ENCODE peak calls at places on chromosomes 5 and 9, in eight cellular contexts. One of them, this sample, is unnamed.

GRCh38 chr5:142984016-142984415 is 213.8 kb downstream of the ARHGAP26 start:
- DNase-seq in lung: no peak
- DNase-seq in endothelial cell of umbilical vein: no peak
- DNase-seq in endodermal cell: no peak
- DNase-seq in H9: no peak
- DNase-seq in neural progenitor cell: peak
- DNase-seq in spleen: no peak
- DNase-seq in A549: no peak
- DNase-seq in this sample: no peak

GRCh38 chr5:140391732-140392131 is 9.9 kb upstream of the ANKHD1 start:
- DNase-seq in lung: no peak
- DNase-seq in endothelial cell of umbilical vein: no peak
- DNase-seq in endodermal cell: no peak
- DNase-seq in H9: no peak
- DNase-seq in neural progenitor cell: no peak
- DNase-seq in spleen: no peak
- DNase-seq in A549: no peak
- DNase-seq in this sample: no peak

GRCh38 chr5:132176543-132176945 is 51.1 kb downstream of the P4HA2 start:
- DNase-seq in lung: no peak
- DNase-seq in endothelial cell of umbilical vein: no peak
- DNase-seq in endodermal cell: no peak
- DNase-seq in H9: peak
- DNase-seq in neural progenitor cell: peak
- DNase-seq in spleen: no peak
- DNase-seq in A549: no peak
- DNase-seq in this sample: no peak

GRCh38 chr5:116574682-116575634 is at the start of gene SEMA6A:
- DNase-seq in lung: peak
- DNase-seq in endothelial cell of umbilical vein: peak
- DNase-seq in endodermal cell: peak
- DNase-seq in H9: peak
- DNase-seq in neural progenitor cell: peak
- DNase-seq in spleen: peak
- DNase-seq in A549: peak
- DNase-seq in this sample: peak

GRCh38 chr5:446864-447263 is 3.9 kb downstream of the EXOC3 start:
- DNase-seq in lung: no peak
- DNase-seq in endothelial cell of umbilical vein: peak
- DNase-seq in endodermal cell: peak
- DNase-seq in H9: peak
- DNase-seq in neural progenitor cell: peak
- DNase-seq in spleen: peak
- DNase-seq in A549: peak
- DNase-seq in this sample: no peak

GRCh38 chr5:73531356-73531755 is 33.1 kb downstream of the BTF3 start:
- DNase-seq in lung: no peak
- DNase-seq in endothelial cell of umbilical vein: no peak
- DNase-seq in endodermal cell: no peak
- DNase-seq in H9: no peak
- DNase-seq in neural progenitor cell: no peak
- DNase-seq in spleen: no peak
- DNase-seq in A549: no peak
- DNase-seq in this sample: no peak

GRCh38 chr9:87527211-87527916 is 29.7 kb downstream of the DAPK1 start:
- DNase-seq in lung: no peak
- DNase-seq in endothelial cell of umbilical vein: no peak
- DNase-seq in endodermal cell: no peak
- DNase-seq in H9: no peak
- DNase-seq in neural progenitor cell: no peak
- DNase-seq in spleen: no peak
- DNase-seq in A549: no peak
- DNase-seq in this sample: no peak

GRCh38 chr5:53249529-53249928 is 140.0 kb upstream of the MOCS2 start:
- DNase-seq in lung: no peak
- DNase-seq in endothelial cell of umbilical vein: peak
- DNase-seq in endodermal cell: no peak
- DNase-seq in H9: no peak
- DNase-seq in neural progenitor cell: no peak
- DNase-seq in spleen: no peak
- DNase-seq in A549: peak
- DNase-seq in this sample: no peak

GRCh38 chr9:73039253-73039915 is 86.5 kb upstream of the ALDH1A1 start:
- DNase-seq in lung: no peak
- DNase-seq in endothelial cell of umbilical vein: peak
- DNase-seq in endodermal cell: no peak
- DNase-seq in H9: no peak
- DNase-seq in neural progenitor cell: no peak
- DNase-seq in spleen: no peak
- DNase-seq in A549: no peak
- DNase-seq in this sample: no peak

GRCh38 chr9:35599763-35600604 is 5.1 kb upstream of the TESK1 start:
- DNase-seq in lung: no peak
- DNase-seq in endothelial cell of umbilical vein: no peak
- DNase-seq in endodermal cell: peak
- DNase-seq in H9: peak
- DNase-seq in neural progenitor cell: peak
- DNase-seq in spleen: no peak
- DNase-seq in A549: no peak
- DNase-seq in this sample: no peak

GRCh38 chr5:108295588-108296368 is 86.1 kb downstream of the FBXL17 start:
- DNase-seq in lung: no peak
- DNase-seq in endothelial cell of umbilical vein: peak
- DNase-seq in endodermal cell: no peak
- DNase-seq in H9: no peak
- DNase-seq in neural progenitor cell: no peak
- DNase-seq in spleen: no peak
- DNase-seq in A549: no peak
- DNase-seq in this sample: no peak

GRCh38 chr5:107303163-107303562 is 367.6 kb downstream of the EFNA5 start:
- DNase-seq in lung: no peak
- DNase-seq in endothelial cell of umbilical vein: no peak
- DNase-seq in endodermal cell: no peak
- DNase-seq in H9: no peak
- DNase-seq in neural progenitor cell: no peak
- DNase-seq in spleen: no peak
- DNase-seq in A549: no peak
- DNase-seq in this sample: no peak

GRCh38 chr9:126375386-126375785 is 48.8 kb downstream of the MVB12B start:
- DNase-seq in lung: no peak
- DNase-seq in endothelial cell of umbilical vein: peak
- DNase-seq in endodermal cell: no peak
- DNase-seq in H9: no peak
- DNase-seq in neural progenitor cell: peak
- DNase-seq in spleen: no peak
- DNase-seq in A549: no peak
- DNase-seq in this sample: no peak

GRCh38 chr5:110347781-110348180 is 378.7 kb downstream of the TMEM232 start:
- DNase-seq in lung: no peak
- DNase-seq in endothelial cell of umbilical vein: no peak
- DNase-seq in endodermal cell: no peak
- DNase-seq in H9: no peak
- DNase-seq in neural progenitor cell: no peak
- DNase-seq in spleen: no peak
- DNase-seq in A549: no peak
- DNase-seq in this sample: no peak

GRCh38 chr5:117657591-117657990 is 1083.0 kb upstream of the SEMA6A start:
- DNase-seq in lung: no peak
- DNase-seq in endothelial cell of umbilical vein: no peak
- DNase-seq in endodermal cell: no peak
- DNase-seq in H9: no peak
- DNase-seq in neural progenitor cell: no peak
- DNase-seq in spleen: no peak
- DNase-seq in A549: no peak
- DNase-seq in this sample: no peak

GRCh38 chr5:10719965-10720364 is 41.1 kb downstream of the DAP start:
- DNase-seq in lung: no peak
- DNase-seq in endothelial cell of umbilical vein: peak
- DNase-seq in endodermal cell: no peak
- DNase-seq in H9: no peak
- DNase-seq in neural progenitor cell: no peak
- DNase-seq in spleen: no peak
- DNase-seq in A549: no peak
- DNase-seq in this sample: no peak

GRCh38 chr9:121655231-121655755 is 3.9 kb downstream of the DAB2IP start:
- DNase-seq in lung: no peak
- DNase-seq in endothelial cell of umbilical vein: no peak
- DNase-seq in endodermal cell: no peak
- DNase-seq in H9: no peak
- DNase-seq in neural progenitor cell: no peak
- DNase-seq in spleen: peak
- DNase-seq in A549: no peak
- DNase-seq in this sample: no peak

GRCh38 chr9:92655896-92656536 is 13.9 kb downstream of the IPPK start:
- DNase-seq in lung: no peak
- DNase-seq in endothelial cell of umbilical vein: no peak
- DNase-seq in endodermal cell: no peak
- DNase-seq in H9: no peak
- DNase-seq in neural progenitor cell: no peak
- DNase-seq in spleen: peak
- DNase-seq in A549: no peak
- DNase-seq in this sample: no peak

GRCh38 chr9:92656537-92656925 is 13.4 kb downstream of the IPPK start:
- DNase-seq in lung: no peak
- DNase-seq in endothelial cell of umbilical vein: no peak
- DNase-seq in endodermal cell: no peak
- DNase-seq in H9: no peak
- DNase-seq in neural progenitor cell: no peak
- DNase-seq in spleen: peak
- DNase-seq in A549: no peak
- DNase-seq in this sample: no peak

GRCh38 chr9:92654481-92655301 is 15.2 kb downstream of the IPPK start:
- DNase-seq in lung: no peak
- DNase-seq in endothelial cell of umbilical vein: no peak
- DNase-seq in endodermal cell: no peak
- DNase-seq in H9: no peak
- DNase-seq in neural progenitor cell: no peak
- DNase-seq in spleen: peak
- DNase-seq in A549: no peak
- DNase-seq in this sample: no peak

GRCh38 chr9:92657296-92658094 is 12.4 kb downstream of the IPPK start:
- DNase-seq in lung: no peak
- DNase-seq in endothelial cell of umbilical vein: no peak
- DNase-seq in endodermal cell: peak
- DNase-seq in H9: no peak
- DNase-seq in neural progenitor cell: no peak
- DNase-seq in spleen: peak
- DNase-seq in A549: peak
- DNase-seq in this sample: no peak

GRCh38 chr9:92655366-92655765 is 14.6 kb downstream of the IPPK start:
- DNase-seq in lung: no peak
- DNase-seq in endothelial cell of umbilical vein: no peak
- DNase-seq in endodermal cell: no peak
- DNase-seq in H9: no peak
- DNase-seq in neural progenitor cell: no peak
- DNase-seq in spleen: no peak
- DNase-seq in A549: no peak
- DNase-seq in this sample: no peak
- H3K27ac ChIP-seq in lung: no peak
- H3K27ac ChIP-seq in endothelial cell of umbilical vein: no peak
- H3K27ac ChIP-seq in endodermal cell: no peak
- H3K27ac ChIP-seq in H9: no peak
- H3K27ac ChIP-seq in neural progenitor cell: no peak
- H3K27ac ChIP-seq in spleen: no peak
- H3K27ac ChIP-seq in A549: no peak
- H3K27ac ChIP-seq in this sample: no peak

GRCh38 chr9:95104088-95104960 is 213.2 kb downstream of the FANCC start:
- DNase-seq in lung: no peak
- DNase-seq in endothelial cell of umbilical vein: no peak
- DNase-seq in endodermal cell: no peak
- DNase-seq in H9: no peak
- DNase-seq in neural progenitor cell: no peak
- DNase-seq in spleen: no peak
- DNase-seq in A549: no peak
- DNase-seq in this sample: no peak

GRCh38 chr9:95102001-95102433 is 215.5 kb downstream of the FANCC start:
- DNase-seq in lung: no peak
- DNase-seq in endothelial cell of umbilical vein: no peak
- DNase-seq in endodermal cell: no peak
- DNase-seq in H9: no peak
- DNase-seq in neural progenitor cell: peak
- DNase-seq in spleen: no peak
- DNase-seq in A549: no peak
- DNase-seq in this sample: peak

GRCh38 chr9:95104966-95105365 is 212.5 kb downstream of the FANCC start:
- DNase-seq in lung: no peak
- DNase-seq in endothelial cell of umbilical vein: no peak
- DNase-seq in endodermal cell: no peak
- DNase-seq in H9: no peak
- DNase-seq in neural progenitor cell: no peak
- DNase-seq in spleen: no peak
- DNase-seq in A549: no peak
- DNase-seq in this sample: no peak

GRCh38 chr9:95102572-95102971 is 214.9 kb downstream of the FANCC start:
- DNase-seq in lung: no peak
- DNase-seq in endothelial cell of umbilical vein: no peak
- DNase-seq in endodermal cell: no peak
- DNase-seq in H9: no peak
- DNase-seq in neural progenitor cell: no peak
- DNase-seq in spleen: no peak
- DNase-seq in A549: no peak
- DNase-seq in this sample: no peak

GRCh38 chr9:95103385-95104087 is 214.0 kb downstream of the FANCC start:
- DNase-seq in lung: no peak
- DNase-seq in endothelial cell of umbilical vein: no peak
- DNase-seq in endodermal cell: peak
- DNase-seq in H9: peak
- DNase-seq in neural progenitor cell: no peak
- DNase-seq in spleen: no peak
- DNase-seq in A549: no peak
- DNase-seq in this sample: no peak
- H3K27ac ChIP-seq in lung: peak
- H3K27ac ChIP-seq in endothelial cell of umbilical vein: no peak
- H3K27ac ChIP-seq in endodermal cell: no peak
- H3K27ac ChIP-seq in H9: no peak
- H3K27ac ChIP-seq in neural progenitor cell: no peak
- H3K27ac ChIP-seq in spleen: no peak
- H3K27ac ChIP-seq in A549: no peak
- H3K27ac ChIP-seq in this sample: peak

GRCh38 chr5:39760385-39761198 is 335.8 kb upstream of the DAB2 start:
- DNase-seq in lung: no peak
- DNase-seq in endothelial cell of umbilical vein: peak
- DNase-seq in endodermal cell: no peak
- DNase-seq in H9: no peak
- DNase-seq in neural progenitor cell: no peak
- DNase-seq in spleen: no peak
- DNase-seq in A549: no peak
- DNase-seq in this sample: no peak
- H3K27ac ChIP-seq in lung: no peak
- H3K27ac ChIP-seq in endothelial cell of umbilical vein: no peak
- H3K27ac ChIP-seq in endodermal cell: no peak
- H3K27ac ChIP-seq in H9: no peak
- H3K27ac ChIP-seq in neural progenitor cell: no peak
- H3K27ac ChIP-seq in spleen: no peak
- H3K27ac ChIP-seq in A549: peak
- H3K27ac ChIP-seq in this sample: no peak

DNA sequence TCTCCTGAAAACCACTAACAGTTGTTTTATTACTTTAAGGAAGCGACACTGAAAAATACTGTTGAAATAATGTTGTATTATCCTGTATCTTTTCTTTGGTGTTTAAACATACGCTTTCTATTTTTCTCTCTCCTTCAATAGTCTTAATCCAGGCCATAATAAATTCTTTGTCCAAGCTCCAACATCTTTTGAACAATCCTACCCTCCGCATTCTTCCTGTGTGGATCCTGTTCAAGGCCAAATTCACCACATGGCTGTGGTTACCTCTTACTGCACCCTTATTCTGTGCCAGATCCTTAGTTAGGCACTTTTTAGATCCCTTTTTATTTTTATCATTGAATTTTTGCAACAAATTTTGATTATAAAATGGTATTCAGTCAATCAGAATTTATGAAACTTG is 1691.5 kb downstream of the MAT2B start:
- DNase-seq in lung: no peak
- DNase-seq in endothelial cell of umbilical vein: no peak
- DNase-seq in endodermal cell: no peak
- DNase-seq in H9: no peak
- DNase-seq in neural progenitor cell: no peak
- DNase-seq in spleen: no peak
- DNase-seq in A549: no peak
- DNase-seq in this sample: no peak
- H3K27ac ChIP-seq in lung: no peak
- H3K27ac ChIP-seq in endothelial cell of umbilical vein: no peak
- H3K27ac ChIP-seq in endodermal cell: no peak
- H3K27ac ChIP-seq in H9: no peak
- H3K27ac ChIP-seq in neural progenitor cell: no peak
- H3K27ac ChIP-seq in spleen: no peak
- H3K27ac ChIP-seq in A549: no peak
- H3K27ac ChIP-seq in this sample: no peak

This sample was measured in substantia nigra.